ENCODE peak calls at places on chromosomes 11 and 22, in nine cellular contexts. One of them, this sample, is unnamed.

GRCh38 chr22:21766933-21767462 is 31.4 kb upstream of the YPEL1 start:
- DNase-seq in astrocyte of the spinal cord: no peak
- DNase-seq in A549: no peak
- DNase-seq in fibroblast of the aortic adventitia: no peak
- DNase-seq in left lung: no peak
- DNase-seq in mammary epithelial cell: no peak
- DNase-seq in GM12865: peak
- DNase-seq in cardiac fibroblast: no peak
- DNase-seq in fibroblast of lung: no peak
- DNase-seq in this sample: no peak

GRCh38 chr11:2804189-2804588 is 81.4 kb downstream of the CDKN1C start:
- DNase-seq in astrocyte of the spinal cord: no peak
- DNase-seq in A549: no peak
- DNase-seq in fibroblast of the aortic adventitia: no peak
- DNase-seq in left lung: no peak
- DNase-seq in mammary epithelial cell: no peak
- DNase-seq in GM12865: no peak
- DNase-seq in cardiac fibroblast: no peak
- DNase-seq in fibroblast of lung: no peak
- DNase-seq in this sample: no peak

GRCh38 chr22:17726561-17727243 is 47.6 kb downstream of the BID start:
- DNase-seq in astrocyte of the spinal cord: peak
- DNase-seq in A549: no peak
- DNase-seq in fibroblast of the aortic adventitia: no peak
- DNase-seq in left lung: no peak
- DNase-seq in mammary epithelial cell: no peak
- DNase-seq in GM12865: peak
- DNase-seq in cardiac fibroblast: peak
- DNase-seq in fibroblast of lung: no peak
- DNase-seq in this sample: no peak

GRCh38 chr11:76576166-76576565 is 94.4 kb downstream of the LRRC32 start:
- DNase-seq in astrocyte of the spinal cord: no peak
- DNase-seq in A549: no peak
- DNase-seq in fibroblast of the aortic adventitia: no peak
- DNase-seq in left lung: no peak
- DNase-seq in mammary epithelial cell: no peak
- DNase-seq in GM12865: no peak
- DNase-seq in cardiac fibroblast: no peak
- DNase-seq in fibroblast of lung: no peak
- DNase-seq in this sample: no peak

GRCh38 chr11:110376711-110377324 is 52.9 kb upstream of the FDX1 start:
- DNase-seq in astrocyte of the spinal cord: peak
- DNase-seq in A549: peak
- DNase-seq in fibroblast of the aortic adventitia: peak
- DNase-seq in left lung: peak
- DNase-seq in mammary epithelial cell: peak
- DNase-seq in GM12865: peak
- DNase-seq in cardiac fibroblast: peak
- DNase-seq in fibroblast of lung: peak
- DNase-seq in this sample: peak

GRCh38 chr11:46383974-46384701 is 2.7 kb downstream of the MDK start:
- DNase-seq in astrocyte of the spinal cord: no peak
- DNase-seq in A549: peak
- DNase-seq in fibroblast of the aortic adventitia: no peak
- DNase-seq in left lung: no peak
- DNase-seq in mammary epithelial cell: no peak
- DNase-seq in GM12865: no peak
- DNase-seq in cardiac fibroblast: no peak
- DNase-seq in fibroblast of lung: no peak
- DNase-seq in this sample: no peak

GRCh38 chr22:50702261-50702671 is 29.6 kb downstream of the SHANK3 start:
- DNase-seq in astrocyte of the spinal cord: no peak
- DNase-seq in A549: no peak
- DNase-seq in fibroblast of the aortic adventitia: no peak
- DNase-seq in left lung: no peak
- DNase-seq in mammary epithelial cell: no peak
- DNase-seq in GM12865: no peak
- DNase-seq in cardiac fibroblast: no peak
- DNase-seq in fibroblast of lung: no peak
- DNase-seq in this sample: no peak

GRCh38 chr11:8263769-8264410 is at the start of gene LMO1:
- DNase-seq in astrocyte of the spinal cord: peak
- DNase-seq in A549: peak
- DNase-seq in fibroblast of the aortic adventitia: peak
- DNase-seq in left lung: peak
- DNase-seq in mammary epithelial cell: peak
- DNase-seq in GM12865: peak
- DNase-seq in cardiac fibroblast: peak
- DNase-seq in fibroblast of lung: peak
- DNase-seq in this sample: peak

GRCh38 chr11:93073026-93073425 is 103.6 kb downstream of the MTNR1B start:
- DNase-seq in astrocyte of the spinal cord: no peak
- DNase-seq in A549: no peak
- DNase-seq in fibroblast of the aortic adventitia: no peak
- DNase-seq in left lung: no peak
- DNase-seq in mammary epithelial cell: no peak
- DNase-seq in GM12865: no peak
- DNase-seq in cardiac fibroblast: no peak
- DNase-seq in fibroblast of lung: no peak
- DNase-seq in this sample: no peak

GRCh38 chr11:61082931-61083531 is 19.3 kb upstream of the CD5 start:
- DNase-seq in astrocyte of the spinal cord: no peak
- DNase-seq in A549: no peak
- DNase-seq in fibroblast of the aortic adventitia: no peak
- DNase-seq in left lung: no peak
- DNase-seq in mammary epithelial cell: no peak
- DNase-seq in GM12865: no peak
- DNase-seq in cardiac fibroblast: no peak
- DNase-seq in fibroblast of lung: no peak
- DNase-seq in this sample: no peak

GRCh38 chr11:65013130-65013691 is 749 bp upstream of the ARL2 start:
- DNase-seq in astrocyte of the spinal cord: peak
- DNase-seq in A549: no peak
- DNase-seq in fibroblast of the aortic adventitia: peak
- DNase-seq in left lung: peak
- DNase-seq in mammary epithelial cell: no peak
- DNase-seq in GM12865: peak
- DNase-seq in cardiac fibroblast: peak
- DNase-seq in fibroblast of lung: peak
- DNase-seq in this sample: peak

GRCh38 chr11:27711725-27712124 is 11.5 kb upstream of the BDNF start:
- DNase-seq in astrocyte of the spinal cord: no peak
- DNase-seq in A549: no peak
- DNase-seq in fibroblast of the aortic adventitia: no peak
- DNase-seq in left lung: no peak
- DNase-seq in mammary epithelial cell: no peak
- DNase-seq in GM12865: no peak
- DNase-seq in cardiac fibroblast: no peak
- DNase-seq in fibroblast of lung: no peak
- DNase-seq in this sample: no peak

GRCh38 chr11:27716216-27716615 is 16.0 kb upstream of the BDNF start:
- DNase-seq in astrocyte of the spinal cord: no peak
- DNase-seq in A549: no peak
- DNase-seq in fibroblast of the aortic adventitia: no peak
- DNase-seq in left lung: no peak
- DNase-seq in mammary epithelial cell: no peak
- DNase-seq in GM12865: no peak
- DNase-seq in cardiac fibroblast: no peak
- DNase-seq in fibroblast of lung: peak
- DNase-seq in this sample: no peak

GRCh38 chr11:27705873-27706820 is 5.9 kb upstream of the BDNF start:
- DNase-seq in astrocyte of the spinal cord: no peak
- DNase-seq in A549: peak
- DNase-seq in fibroblast of the aortic adventitia: peak
- DNase-seq in left lung: no peak
- DNase-seq in mammary epithelial cell: no peak
- DNase-seq in GM12865: peak
- DNase-seq in cardiac fibroblast: peak
- DNase-seq in fibroblast of lung: peak
- DNase-seq in this sample: peak

DNA sequence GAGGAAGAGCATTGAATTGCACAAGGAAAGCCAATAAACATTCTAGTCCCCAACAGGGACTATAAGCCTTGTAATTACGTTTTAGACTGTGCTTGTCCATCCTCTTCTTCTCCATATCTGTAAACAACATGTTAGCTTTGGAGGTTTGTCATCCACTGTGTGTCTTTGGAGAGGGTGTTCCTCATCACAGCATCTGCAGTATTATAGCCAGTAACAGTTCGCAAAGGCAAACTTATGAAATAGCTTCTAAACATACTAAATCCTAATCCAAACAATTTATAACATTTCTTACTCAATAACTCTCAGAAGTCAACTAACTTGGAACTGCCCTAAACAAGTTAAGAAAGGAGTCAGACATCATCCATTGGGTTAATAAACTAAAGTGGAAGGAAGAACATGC is 10.3 kb upstream of the BDNF start:
- DNase-seq in astrocyte of the spinal cord: no peak
- DNase-seq in A549: no peak
- DNase-seq in fibroblast of the aortic adventitia: no peak
- DNase-seq in left lung: no peak
- DNase-seq in mammary epithelial cell: no peak
- DNase-seq in GM12865: no peak
- DNase-seq in cardiac fibroblast: no peak
- DNase-seq in fibroblast of lung: peak
- DNase-seq in this sample: no peak
- TF ChIP-seq CTCF in astrocyte of the spinal cord: no peak
- TF ChIP-seq CTCF in A549: no peak
- TF ChIP-seq CTCF in fibroblast of the aortic adventitia: no peak
- TF ChIP-seq CTCF in left lung: no peak
- TF ChIP-seq CTCF in mammary epithelial cell: no peak
- TF ChIP-seq CTCF in GM12865: no peak
- TF ChIP-seq CTCF in cardiac fibroblast: no peak
- TF ChIP-seq CTCF in fibroblast of lung: no peak
- TF ChIP-seq CTCF in this sample: no peak

GRCh38 chr11:123945132-123945531 is 1.5 kb upstream of the OR6T1 start:
- DNase-seq in astrocyte of the spinal cord: no peak
- DNase-seq in A549: no peak
- DNase-seq in fibroblast of the aortic adventitia: no peak
- DNase-seq in left lung: no peak
- DNase-seq in mammary epithelial cell: no peak
- DNase-seq in GM12865: no peak
- DNase-seq in cardiac fibroblast: no peak
- DNase-seq in fibroblast of lung: no peak
- DNase-seq in this sample: no peak

GRCh38 chr11:123942413-123942812 is 1.2 kb downstream of the OR6T1 start:
- DNase-seq in astrocyte of the spinal cord: no peak
- DNase-seq in A549: no peak
- DNase-seq in fibroblast of the aortic adventitia: no peak
- DNase-seq in left lung: no peak
- DNase-seq in mammary epithelial cell: no peak
- DNase-seq in GM12865: no peak
- DNase-seq in cardiac fibroblast: no peak
- DNase-seq in fibroblast of lung: no peak
- DNase-seq in this sample: no peak

GRCh38 chr11:123939317-123939716 is at the start of gene OR4D5:
- DNase-seq in astrocyte of the spinal cord: no peak
- DNase-seq in A549: no peak
- DNase-seq in fibroblast of the aortic adventitia: no peak
- DNase-seq in left lung: no peak
- DNase-seq in mammary epithelial cell: no peak
- DNase-seq in GM12865: no peak
- DNase-seq in cardiac fibroblast: no peak
- DNase-seq in fibroblast of lung: no peak
- DNase-seq in this sample: no peak

DNA sequence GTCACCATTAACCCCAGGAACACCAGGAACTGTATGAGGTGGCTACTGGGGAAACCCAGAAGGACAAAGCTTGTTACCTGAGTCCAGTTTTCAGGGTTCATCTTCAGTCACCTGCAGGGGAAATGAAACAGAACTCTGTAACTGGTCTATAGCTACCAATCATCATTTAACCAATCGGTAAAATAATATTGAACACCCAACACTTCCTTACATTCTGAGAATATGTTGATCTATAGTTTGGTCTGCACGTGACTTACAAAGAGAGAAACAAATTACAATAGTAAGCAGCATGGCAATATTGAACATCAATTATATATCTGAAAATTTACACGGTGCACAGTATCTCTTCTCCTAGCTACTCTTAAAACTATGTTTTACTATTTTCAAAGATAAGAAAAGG is at the start of gene OR6T1:
- DNase-seq in astrocyte of the spinal cord: no peak
- DNase-seq in A549: no peak
- DNase-seq in fibroblast of the aortic adventitia: no peak
- DNase-seq in left lung: no peak
- DNase-seq in mammary epithelial cell: no peak
- DNase-seq in GM12865: no peak
- DNase-seq in cardiac fibroblast: no peak
- DNase-seq in fibroblast of lung: no peak
- DNase-seq in this sample: no peak
- H3K4me3 ChIP-seq in astrocyte of the spinal cord: no peak
- H3K4me3 ChIP-seq in A549: no peak
- H3K4me3 ChIP-seq in fibroblast of the aortic adventitia: no peak
- H3K4me3 ChIP-seq in left lung: no peak
- H3K4me3 ChIP-seq in mammary epithelial cell: no peak
- H3K4me3 ChIP-seq in GM12865: no peak
- H3K4me3 ChIP-seq in cardiac fibroblast: no peak
- H3K4me3 ChIP-seq in fibroblast of lung: no peak
- H3K4me3 ChIP-seq in this sample: no peak

DNA sequence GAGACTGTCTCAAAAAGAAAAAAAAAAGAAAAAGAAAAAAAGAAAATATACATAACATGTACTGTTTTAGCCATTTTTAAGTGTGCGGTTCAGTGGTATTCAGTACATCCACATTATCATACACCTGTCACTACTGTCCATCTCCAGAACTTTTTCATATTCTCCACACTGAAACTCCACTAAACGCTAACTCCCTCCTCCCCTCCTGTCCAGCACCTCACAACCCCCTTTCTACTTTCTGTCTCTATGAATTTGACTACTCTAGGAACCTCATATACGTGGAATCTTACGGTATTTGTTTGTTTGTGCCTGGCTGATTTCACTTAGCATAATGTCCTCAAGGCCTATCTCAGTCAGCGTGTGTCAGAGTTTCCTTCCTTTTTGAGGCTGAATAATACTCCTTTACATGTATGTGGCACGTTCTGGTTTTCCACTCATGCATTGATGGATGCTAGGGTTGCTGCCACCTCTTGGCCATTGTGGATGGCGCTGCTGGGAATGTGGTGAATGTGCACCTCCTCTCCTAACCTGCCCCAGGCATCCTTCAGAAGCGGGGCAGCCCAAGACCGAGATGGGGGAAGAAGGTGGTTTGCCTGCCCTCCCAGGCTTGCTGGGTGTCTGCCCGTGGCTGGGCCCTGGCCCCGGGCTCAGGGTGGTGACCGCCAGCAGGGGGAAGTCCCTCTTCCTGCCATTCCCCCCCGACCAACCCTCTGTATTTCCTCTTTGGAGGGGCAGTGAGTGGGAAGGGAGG is 60.5 kb downstream of the BCR start:
- DNase-seq in astrocyte of the spinal cord: no peak
- DNase-seq in A549: peak
- DNase-seq in fibroblast of the aortic adventitia: no peak
- DNase-seq in left lung: no peak
- DNase-seq in mammary epithelial cell: peak
- DNase-seq in GM12865: peak
- DNase-seq in cardiac fibroblast: peak
- DNase-seq in fibroblast of lung: no peak
- DNase-seq in this sample: no peak
- TF ChIP-seq CTCF in astrocyte of the spinal cord: peak
- TF ChIP-seq CTCF in A549: no peak
- TF ChIP-seq CTCF in fibroblast of the aortic adventitia: peak
- TF ChIP-seq CTCF in left lung: peak
- TF ChIP-seq CTCF in mammary epithelial cell: peak
- TF ChIP-seq CTCF in GM12865: no peak
- TF ChIP-seq CTCF in cardiac fibroblast: peak
- TF ChIP-seq CTCF in fibroblast of lung: no peak
- TF ChIP-seq CTCF in this sample: peak

GRCh38 chr22:46077669-46078099 is 72.6 kb upstream of the PPARA start:
- DNase-seq in astrocyte of the spinal cord: no peak
- DNase-seq in A549: no peak
- DNase-seq in fibroblast of the aortic adventitia: peak
- DNase-seq in left lung: peak
- DNase-seq in mammary epithelial cell: peak
- DNase-seq in GM12865: no peak
- DNase-seq in cardiac fibroblast: peak
- DNase-seq in fibroblast of lung: no peak
- DNase-seq in this sample: no peak
- H3K4me3 ChIP-seq in astrocyte of the spinal cord: peak
- H3K4me3 ChIP-seq in A549: peak
- H3K4me3 ChIP-seq in fibroblast of the aortic adventitia: peak
- H3K4me3 ChIP-seq in left lung: peak
- H3K4me3 ChIP-seq in mammary epithelial cell: peak
- H3K4me3 ChIP-seq in GM12865: no peak
- H3K4me3 ChIP-seq in cardiac fibroblast: peak
- H3K4me3 ChIP-seq in fibroblast of lung: peak
- H3K4me3 ChIP-seq in this sample: peak

This sample was measured in fibroblast of mammary gland.